ENCODE peak calls at places on chromosomes 1 and 21, in four cellular contexts. T is fibroblast of lung, G is lower lobe of right lung, Y is progenitor cell of endocrine pancreas. Q is an unnamed sample.

GRCh38 chr1:218887141-218887925 is 286.3 kb upstream of the LYPLAL1 start:
- DNase-seq in G (no peak), T (no peak), Y (no peak), Q (no peak)

GRCh38 chr1:220796530-220796929 is 9.8 kb downstream of the MTARC1 start:
- DNase-seq in T (no peak), Y (no peak), G (no peak), Q (no peak)

GRCh38 chr1:244599937-244600350 is 53.0 kb upstream of the DESI2 start:
- DNase-seq in Y (no peak), T (peak), G (no peak), Q (no peak)

GRCh38 chr1:167734227-167734626 is 12.4 kb downstream of the MPZL1 start:
- DNase-seq in G (no peak), T (no peak), Y (no peak), Q (no peak)

GRCh38 chr1:165367375-165367993 is 11.0 kb upstream of the LMX1A start:
- DNase-seq in T (peak), Y (peak), G (peak), Q (no peak)

GRCh38 chr1:31497601-31498000 is 78.7 kb upstream of the TINAGL1 start:
- DNase-seq in Y (no peak), G (no peak), T (peak), Q (no peak)

GRCh38 chr1:14055442-14056225 is 355.6 kb downstream of the PRDM2 start:
- DNase-seq in T (peak), G (no peak), Y (no peak), Q (no peak)

GRCh38 chr1:30085814-30086770 is 637.3 kb downstream of the MATN1 start:
- DNase-seq in T (peak), Y (peak), G (peak), Q (peak)

GRCh38 chr1:231099311-231099710 is 59.3 kb upstream of the FAM89A start:
- DNase-seq in G (no peak), T (no peak), Y (no peak), Q (no peak)

GRCh38 chr1:25556791-25557476 is 13.5 kb downstream of the LDLRAP1 start:
- DNase-seq in T (peak), Y (no peak), G (no peak), Q (no peak)

GRCh38 chr1:27060879-27061278 is 48.2 kb upstream of the TENT5B start:
- DNase-seq in Y (no peak), T (no peak), G (no peak), Q (no peak)

GRCh38 chr1:54585181-54586066 is 37.4 kb downstream of the ACOT11 start:
- DNase-seq in Y (no peak), G (no peak), T (no peak), Q (no peak)

GRCh38 chr1:30759718-30760281 is 2.2 kb upstream of the LAPTM5 start:
- DNase-seq in T (no peak), Y (no peak), G (no peak), Q (no peak)

GRCh38 chr1:1394116-1394515 is 5.0 kb downstream of the CCNL2 start:
- DNase-seq in Y (no peak), T (no peak), G (no peak), Q (peak)

GRCh38 chr1:19390166-19390850 is 78.2 kb downstream of the SLC66A1 start:
- DNase-seq in G (no peak), Y (no peak), T (no peak), Q (no peak)

GRCh38 chr1:60049188-60049587 is 24.4 kb downstream of the C1orf87 start:
- DNase-seq in G (no peak), Y (no peak), T (no peak), Q (no peak)

GRCh38 chr1:95012389-95012788 is 60.4 kb downstream of the ALG14 start:
- DNase-seq in T (peak), Y (no peak), G (no peak), Q (no peak)

GRCh38 chr1:36465731-36466369 is 1.7 kb upstream of the MRPS15 start:
- DNase-seq in G (no peak), Y (no peak), T (peak), Q (no peak)

GRCh38 chr1:69657976-69658375 is 90.3 kb downstream of the LRRC7 start:
- DNase-seq in T (peak), G (no peak), Y (no peak), Q (no peak)

GRCh38 chr1:11842154-11843041 is 5.2 kb downstream of the NPPA start:
- DNase-seq in T (peak), Y (no peak), G (peak), Q (no peak)

GRCh38 chr1:39452540-39452939 is 38.9 kb upstream of the BMP8A start:
- DNase-seq in Y (no peak), G (no peak), T (no peak), Q (no peak)

GRCh38 chr1:48760889-48761288 is 15.8 kb downstream of the BEND5 start:
- DNase-seq in G (no peak), Y (no peak), T (no peak), Q (no peak)

GRCh38 chr1:62271932-62272728 is 47.1 kb downstream of the KANK4 start:
- DNase-seq in T (no peak), Y (no peak), G (no peak), Q (no peak)

GRCh38 chr1:172727956-172728603 is 69.2 kb downstream of the FASLG start:
- DNase-seq in G (no peak), Y (no peak), T (peak), Q (no peak)

GRCh38 chr21:31450971-31451370 is 106.9 kb upstream of the TIAM1 start:
- DNase-seq in Y (no peak), T (no peak), G (no peak), Q (no peak)

GRCh38 chr1:182615468-182616129 is 11.4 kb upstream of the RGS16 start:
- DNase-seq in G (peak), T (peak), Y (no peak), Q (no peak)

GRCh38 chr1:100249155-100249536 is 488 bp downstream of the DBT start:
- DNase-seq in Y (no peak), G (no peak), T (peak), Q (no peak)

GRCh38 chr1:73333847-73334503 is 864.0 kb downstream of the LRRIQ3 start:
- DNase-seq in G (no peak), Y (no peak), T (no peak), Q (no peak)

GRCh38 chr21:26801524-26801923 is 43.7 kb downstream of the ADAMTS1 start:
- DNase-seq in T (peak), Y (no peak), G (no peak), Q (no peak)

GRCh38 chr1:207282496-207283380 is 38.7 kb upstream of the CD55 start:
- DNase-seq in G (no peak), T (no peak), Y (no peak), Q (no peak)

GRCh38 chr1:153349363-153350340 is 1.0 kb upstream of the PGLYRP4 start:
- DNase-seq in Y (no peak), G (no peak), T (no peak), Q (no peak)

GRCh38 chr1:47934243-47934805 is 62.9 kb downstream of the TRABD2B start:
- DNase-seq in T (peak), G (no peak), Y (no peak), Q (peak)

GRCh38 chr21:28633803-28634572 is 358.7 kb downstream of the LTN1 start:
- DNase-seq in G (no peak), T (peak), Y (no peak), Q (no peak)